ENCODE peak calls at places on chromosome 2, in ten cellular contexts. J is psoas muscle; S is aorta; Y is hepatocyte; P is prostate gland; U is A673; V is CD8-positive, alpha-beta memory T cell; K is sigmoid colon; L is right atrium auricular region; Z is uterus. D is an unnamed sample.

GRCh38 chr2:72984172-72984671 is 66.9 kb downstream of the EMX1 start:
- DNase-seq in Z (no peak), P (no peak), U (no peak), Y (no peak), V (no peak), K (no peak), J (no peak), S (peak), L (peak), D (no peak)

GRCh38 chr2:204452464-204453023 is 92.7 kb upstream of the PARD3B start:
- DNase-seq in V (no peak), K (peak), Y (peak), P (no peak), U (peak), L (peak), J (peak), Z (peak), S (peak), D (no peak)

GRCh38 chr2:156672569-156673270 is 236.5 kb downstream of the GPD2 start:
- DNase-seq in Z (no peak), V (no peak), L (no peak), K (no peak), S (no peak), U (no peak), Y (no peak), J (no peak), P (no peak), D (no peak)

GRCh38 chr2:70927641-70928040 is 8.1 kb upstream of the ATP6V1B1 start:
- DNase-seq in S (no peak), Z (no peak), Y (peak), P (no peak), U (no peak), L (no peak), K (no peak), V (no peak), J (no peak), D (no peak)

GRCh38 chr2:63058742-63059433 is 8.3 kb downstream of the OTX1 start:
- DNase-seq in Y (peak), K (peak), P (no peak), J (peak), Z (no peak), U (no peak), L (no peak), V (no peak), S (no peak), D (no peak)

GRCh38 chr2:53058526-53058925 is 709.1 kb upstream of the CHAC2 start:
- DNase-seq in J (no peak), U (no peak), Y (peak), V (no peak), P (no peak), S (no peak), K (no peak), L (no peak), Z (no peak), D (no peak)

GRCh38 chr2:224017976-224018375 is 21.1 kb downstream of the SERPINE2 start:
- DNase-seq in S (no peak), P (no peak), V (no peak), Z (no peak), Y (no peak), K (no peak), J (no peak), L (no peak), U (no peak), D (no peak)

GRCh38 chr2:106857882-106858478 is 28.0 kb downstream of the ST6GAL2 start:
- DNase-seq in Z (no peak), S (no peak), L (no peak), V (no peak), U (no peak), K (no peak), Y (no peak), P (no peak), J (no peak), D (no peak)

GRCh38 chr2:68653538-68653982 is 10.2 kb downstream of the PROKR1 start:
- DNase-seq in K (no peak), V (peak), U (peak), P (peak), Y (peak), L (no peak), J (no peak), S (peak), Z (no peak), D (no peak)

DNA sequence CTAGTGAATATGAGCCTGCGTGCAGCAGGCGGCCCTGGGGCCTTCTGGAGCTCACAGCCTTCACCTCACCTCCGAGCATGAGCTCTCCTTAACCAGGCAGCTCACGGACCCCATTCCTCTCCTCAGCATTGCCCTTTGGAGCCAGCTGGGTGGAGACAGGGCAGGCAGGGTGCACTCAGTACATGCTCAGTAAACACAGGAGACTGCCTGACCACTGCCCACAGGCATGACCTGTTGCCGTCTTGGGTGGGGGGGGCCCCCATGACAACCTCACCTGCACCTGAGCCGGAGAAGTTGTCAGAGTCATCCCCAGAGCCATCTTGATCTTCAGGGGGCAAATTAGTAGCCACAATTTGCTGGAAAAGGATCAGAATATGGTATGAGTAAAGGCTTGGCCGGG is 19.9 kb downstream of the SDC1 start:
- DNase-seq in P (no peak), J (no peak), L (no peak), Z (no peak), K (no peak), Y (no peak), V (no peak), S (no peak), U (no peak), D (no peak)
- H3K27ac ChIP-seq in P (peak), J (no peak), L (no peak), Z (no peak), K (no peak), Y (no peak), V (no peak), S (no peak), U (no peak), D (no peak)

GRCh38 chr2:159064446-159065301 is 96.2 kb downstream of the TANC1 start:
- DNase-seq in J (no peak), U (peak), S (no peak), Z (no peak), V (no peak), K (no peak), L (no peak), Y (no peak), P (no peak), D (no peak)
- H3K27ac ChIP-seq in J (no peak), U (no peak), S (no peak), Z (peak), V (no peak), K (peak), L (peak), Y (peak), P (peak), D (peak)

GRCh38 chr2:230713331-230714121 is 884 bp downstream of the CAB39 start:
- DNase-seq in U (peak), V (peak), P (no peak), J (peak), Y (peak), L (no peak), S (peak), K (peak), Z (peak), D (no peak)
- H3K27ac ChIP-seq in U (peak), V (peak), P (peak), J (peak), Y (peak), L (peak), S (peak), K (peak), Z (peak), D (peak)

GRCh38 chr2:237456200-237456731 is 30.8 kb upstream of the MLPH start:
- DNase-seq in Y (peak), S (peak), K (peak), P (no peak), V (no peak), Z (peak), U (no peak), J (peak), L (peak), D (no peak)

GRCh38 chr2:237453671-237454070 is 33.4 kb upstream of the MLPH start:
- DNase-seq in Y (no peak), S (no peak), Z (no peak), V (no peak), L (no peak), J (no peak), K (no peak), P (no peak), U (no peak), D (no peak)

GRCh38 chr2:237457388-237457941 is 29.6 kb upstream of the MLPH start:
- DNase-seq in K (no peak), P (no peak), S (no peak), L (no peak), V (no peak), J (no peak), Z (no peak), U (no peak), Y (no peak), D (no peak)

GRCh38 chr2:237458519-237458918 is 28.5 kb upstream of the MLPH start:
- DNase-seq in V (no peak), K (no peak), J (no peak), S (no peak), Y (no peak), P (no peak), L (no peak), Z (no peak), U (no peak), D (no peak)

DNA sequence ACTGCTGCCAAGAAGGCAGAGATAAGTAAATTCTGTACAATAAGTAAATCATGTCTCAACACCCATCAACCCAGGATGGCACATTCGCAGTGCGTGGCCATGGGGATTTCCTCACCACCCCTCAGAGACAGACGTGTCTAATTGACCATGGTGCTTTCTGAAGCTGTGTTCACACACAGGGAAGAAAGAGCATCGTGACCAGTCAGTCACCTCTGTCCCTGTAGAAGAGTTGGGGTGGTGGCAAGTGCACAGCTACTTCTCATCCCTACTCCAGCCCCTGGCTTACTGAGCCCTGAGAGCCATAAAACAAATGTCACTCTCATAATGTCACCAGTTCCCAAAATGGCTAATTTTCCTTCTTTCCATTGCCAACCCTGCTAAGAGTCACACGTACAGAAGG is 31.3 kb upstream of the MLPH start:
- DNase-seq in K (no peak), U (no peak), P (no peak), S (no peak), Z (no peak), V (no peak), J (no peak), Y (no peak), L (no peak), D (no peak)
- H3K27ac ChIP-seq in K (no peak), U (no peak), P (peak), S (peak), Z (no peak), V (no peak), J (peak), Y (peak), L (peak), D (no peak)

GRCh38 chr2:186595219-186595618 is 5.4 kb downstream of the ITGAV start:
- DNase-seq in L (no peak), Z (no peak), P (no peak), J (peak), U (no peak), V (no peak), S (no peak), Y (no peak), K (no peak), D (no peak)
- H3K27ac ChIP-seq in L (peak), Z (peak), P (no peak), J (peak), U (no peak), V (no peak), S (no peak), Y (no peak), K (peak), D (no peak)

GRCh38 chr2:207692206-207693065 is 19.0 kb upstream of the CCNYL1 start:
- DNase-seq in V (peak), S (peak), U (peak), Z (no peak), L (peak), Y (peak), J (no peak), P (no peak), K (no peak), D (no peak)

GRCh38 chr2:207683879-207684627 is 27.4 kb upstream of the CCNYL1 start:
- DNase-seq in U (no peak), Z (no peak), Y (peak), V (no peak), J (no peak), L (no peak), S (no peak), P (no peak), K (no peak), D (no peak)

GRCh38 chr2:207693641-207694249 is 17.7 kb upstream of the CCNYL1 start:
- DNase-seq in S (no peak), L (no peak), V (no peak), U (no peak), Y (no peak), Z (no peak), J (no peak), K (no peak), P (no peak), D (no peak)

GRCh38 chr2:207686812-207687211 is 24.6 kb upstream of the CCNYL1 start:
- DNase-seq in U (no peak), J (no peak), S (no peak), V (no peak), L (no peak), K (no peak), Z (no peak), P (no peak), Y (no peak), D (no peak)

DNA sequence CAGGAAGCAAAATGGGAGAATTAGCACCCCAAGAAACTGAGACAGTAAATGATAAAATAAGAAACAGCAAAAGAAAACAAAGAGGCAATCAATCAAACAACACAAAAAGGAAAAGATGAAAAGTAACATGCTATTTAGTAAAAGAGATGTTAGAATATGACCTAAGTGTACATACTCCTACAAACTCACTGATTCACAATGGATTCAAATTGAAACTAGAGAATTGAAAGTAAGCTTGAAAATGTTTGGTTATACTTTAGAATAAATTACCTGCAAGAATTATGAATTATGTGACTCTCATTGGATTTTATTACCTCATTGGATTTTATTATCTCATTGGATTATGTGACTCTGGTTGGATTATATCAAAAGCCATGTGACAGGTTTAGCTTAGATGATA is 22.8 kb upstream of the CCNYL1 start:
- DNase-seq in S (no peak), Y (no peak), P (no peak), L (no peak), U (no peak), V (no peak), J (no peak), K (no peak), Z (no peak), D (no peak)
- H3K27ac ChIP-seq in S (no peak), Y (no peak), P (no peak), L (no peak), U (no peak), V (no peak), J (no peak), K (no peak), Z (no peak), D (no peak)

DNA sequence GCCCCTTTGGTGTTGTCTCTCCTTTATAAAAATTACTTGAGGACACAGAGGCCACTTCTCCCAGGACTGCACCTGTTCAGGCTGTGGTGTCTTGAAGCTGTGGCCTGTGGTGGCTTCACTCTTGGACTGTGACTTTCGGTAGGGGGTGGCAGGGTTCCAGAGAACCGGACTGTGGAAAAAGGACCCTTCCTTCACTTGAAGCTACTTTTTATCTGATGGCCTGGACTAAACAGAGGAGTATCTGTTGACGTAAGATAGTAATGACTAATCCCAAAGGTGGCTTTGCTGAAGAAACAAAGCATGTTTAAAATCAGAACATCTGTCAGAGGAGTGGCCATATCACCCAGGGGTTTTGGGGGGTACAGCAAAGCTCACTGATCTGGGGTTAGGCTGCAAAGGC is 60.8 kb downstream of the CENPO start:
- DNase-seq in V (no peak), J (no peak), Z (no peak), K (no peak), Y (no peak), S (no peak), U (no peak), P (no peak), L (no peak), D (no peak)
- H3K27ac ChIP-seq in V (no peak), J (no peak), Z (peak), K (peak), Y (no peak), S (no peak), U (no peak), P (peak), L (peak), D (no peak)

GRCh38 chr2:111119004-111119846 is 1.5 kb upstream of the BCL2L11 start:
- DNase-seq in K (peak), P (no peak), L (peak), U (no peak), V (peak), S (peak), Y (peak), Z (peak), J (no peak), D (no peak)

GRCh38 chr2:111118455-111119003 is 2.2 kb upstream of the BCL2L11 start:
- DNase-seq in U (no peak), K (no peak), J (no peak), V (no peak), Z (peak), S (peak), L (peak), Y (peak), P (no peak), D (no peak)

GRCh38 chr2:111116016-111116746 is 4.5 kb upstream of the BCL2L11 start:
- DNase-seq in S (no peak), L (no peak), K (no peak), P (no peak), Y (no peak), V (no peak), Z (no peak), U (no peak), J (no peak), D (no peak)

GRCh38 chr2:111117666-111118454 is 2.9 kb upstream of the BCL2L11 start:
- DNase-seq in P (no peak), S (peak), V (peak), Z (peak), U (peak), Y (peak), L (peak), K (peak), J (peak), D (no peak)

GRCh38 chr2:111116843-111117665 is 3.7 kb upstream of the BCL2L11 start:
- DNase-seq in P (peak), V (peak), U (peak), S (peak), Y (peak), K (peak), L (peak), J (peak), Z (peak), D (peak)
- H3K27ac ChIP-seq in P (no peak), V (no peak), U (no peak), S (no peak), Y (no peak), K (no peak), L (no peak), J (no peak), Z (no peak), D (no peak)

GRCh38 chr2:14941151-14941631 is 308.7 kb downstream of the LRATD1 start:
- DNase-seq in U (no peak), L (no peak), S (no peak), K (no peak), V (no peak), Z (no peak), Y (peak), J (no peak), P (no peak), D (peak)

GRCh38 chr2:14942991-14943390 is 310.5 kb downstream of the LRATD1 start:
- DNase-seq in K (no peak), P (no peak), Z (no peak), L (no peak), J (no peak), S (no peak), U (peak), V (no peak), Y (no peak), D (no peak)

DNA sequence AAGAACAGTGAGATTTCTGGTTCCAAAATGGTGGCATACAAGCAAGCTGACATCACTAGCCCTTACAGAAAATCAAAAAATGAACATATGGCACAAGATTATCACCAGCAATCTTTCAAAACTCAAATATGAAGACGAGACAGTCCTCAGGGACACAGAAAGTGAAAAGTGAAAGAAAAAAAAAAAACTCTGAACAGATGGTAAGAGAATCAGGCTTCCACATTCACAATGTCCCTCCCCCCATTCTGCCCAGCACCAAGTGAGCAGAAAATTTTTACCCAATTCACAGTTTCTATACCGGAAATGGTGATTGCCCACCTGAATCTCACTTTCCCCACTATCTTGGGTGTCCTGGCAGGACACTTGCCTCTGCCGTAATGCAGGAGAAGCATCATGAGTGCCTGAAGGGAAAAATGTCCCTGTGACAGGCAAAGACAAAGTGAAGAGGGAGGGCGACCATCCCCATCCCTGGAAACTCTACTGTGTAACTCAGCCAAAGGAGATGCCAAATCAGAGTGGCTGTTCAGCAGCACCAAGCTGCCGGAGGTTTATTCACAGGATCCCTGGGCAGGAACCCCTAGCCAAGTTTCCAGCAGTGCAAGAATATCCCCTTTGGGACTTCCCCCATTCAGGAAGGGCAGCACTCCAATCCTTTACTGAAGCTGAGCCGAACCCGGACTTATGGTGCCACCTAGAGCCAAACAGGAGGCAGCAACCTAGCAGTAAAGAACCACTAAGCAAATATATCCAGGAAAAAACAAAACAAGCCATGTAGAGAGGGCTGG is 312.2 kb downstream of the LRATD1 start:
- DNase-seq in U (peak), Z (no peak), L (no peak), S (no peak), J (no peak), K (no peak), V (no peak), P (no peak), Y (peak), D (no peak)
- H3K27ac ChIP-seq in U (no peak), Z (no peak), L (no peak), S (no peak), J (no peak), K (no peak), V (no peak), P (no peak), Y (no peak), D (no peak)